ENCODE peak calls at places on chromosomes 6 and 20, in nine cellular contexts. C is CD8-positive, alpha-beta T cell; M is AG04450; D is adrenal gland; A is endodermal cell; G is CD8-positive, alpha-beta memory T cell; U is substantia nigra; E is aorta; Z is left lung. S is an unnamed sample.

GRCh38 chr20:33415948-33416347 is 14.6 kb upstream of the CDK5RAP1 start:
- DNase-seq in C (no peak), M (no peak), D (peak; percentile 71), A (peak; percentile 80), G (no peak), U (peak; percentile 31), E (peak; percentile 57), Z (no peak), S (no peak)

GRCh38 chr20:10219452-10219791 is 792 bp downstream of the SNAP25 start:
- DNase-seq in C (peak; percentile 63), M (no peak), D (peak; percentile 81), A (peak; percentile 94), G (peak; percentile 49), U (peak; percentile 74), E (peak; percentile 85), Z (peak; percentile 73), S (peak; percentile 36)

GRCh38 chr6:123956492-123957139 is 153.0 kb downstream of the NKAIN2 start:
- DNase-seq in C (no peak), M (no peak), D (no peak), A (no peak), G (no peak), U (no peak), E (no peak), Z (no peak), S (no peak)

GRCh38 chr20:13824459-13824858 is 39.6 kb downstream of the NDUFAF5 start:
- DNase-seq in C (no peak), M (no peak), D (no peak), A (no peak), G (no peak), U (no peak), E (no peak), Z (no peak), S (no peak)

GRCh38 chr20:38130687-38131587 is 34.1 kb downstream of the TGM2 start:
- DNase-seq in C (no peak), M (no peak), D (no peak), A (no peak), G (no peak), U (no peak), E (peak; percentile 33), Z (no peak), S (no peak)

GRCh38 chr20:52033313-52033712 is 158.3 kb downstream of the ZFP64 start:
- DNase-seq in C (no peak), M (no peak), D (no peak), A (no peak), G (no peak), U (no peak), E (no peak), Z (no peak), S (no peak)

GRCh38 chr6:139150915-139151314 is 16.0 kb downstream of the HECA start:
- DNase-seq in C (no peak), M (no peak), D (no peak), A (no peak), G (no peak), U (no peak), E (no peak), Z (no peak), S (no peak)

GRCh38 chr6:106913111-106913510 is 61.4 kb downstream of the CD24 start:
- DNase-seq in C (no peak), M (no peak), D (no peak), A (no peak), G (no peak), U (no peak), E (no peak), Z (no peak), S (no peak)

GRCh38 chr20:38202153-38202981 is 37.3 kb upstream of the TGM2 start:
- DNase-seq in C (no peak), M (no peak), D (no peak), A (peak; percentile 10), G (no peak), U (no peak), E (no peak), Z (peak; percentile 22), S (no peak)

GRCh38 chr6:82785206-82785605 is 280.4 kb downstream of the UBE3D start:
- DNase-seq in C (no peak), M (no peak), D (no peak), A (no peak), G (no peak), U (no peak), E (no peak), Z (no peak), S (no peak)

GRCh38 chr6:125117818-125118217 is 35.8 kb upstream of the TPD52L1 start:
- DNase-seq in C (no peak), M (no peak), D (no peak), A (no peak), G (no peak), U (no peak), E (no peak), Z (no peak), S (no peak)

DNA sequence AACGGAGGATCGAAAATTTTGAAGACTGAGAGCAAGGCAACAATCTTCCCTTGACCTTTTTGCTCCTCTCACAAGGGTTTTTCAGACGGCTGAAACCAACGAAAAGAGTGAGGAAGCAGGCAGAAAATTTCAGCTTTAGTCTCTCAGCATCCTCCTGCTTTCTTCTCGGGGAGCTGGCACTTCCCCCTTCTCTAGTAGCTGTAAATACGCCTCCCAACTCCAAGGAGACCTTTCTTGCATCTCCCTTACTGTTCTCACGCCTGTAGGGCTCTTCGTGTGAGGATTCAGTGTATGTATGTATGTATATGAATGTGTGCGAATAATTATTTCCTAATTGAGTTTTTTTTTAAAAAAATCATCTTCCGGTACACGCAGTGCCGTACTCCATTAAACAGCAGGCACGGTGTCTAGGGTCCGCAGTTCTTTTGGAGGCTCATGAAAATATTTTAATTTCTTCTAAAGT is 85.3 kb downstream of the HFE start:
- DNase-seq in C (peak; percentile 42), M (no peak), D (peak; percentile 50), A (no peak), G (peak; percentile 56), U (peak; percentile 2), E (no peak), Z (no peak), S (peak; percentile 18)
- H3K27ac ChIP-seq in C (peak overlapping the region; percentile 92), M (peak overlapping the region; percentile 93), D (peak overlapping the region; percentile 99), A (peak overlapping the region; percentile 78), G (peak overlapping the region; percentile 95), U (peak overlapping the region; percentile 73), E (peak overlapping the region; percentile 98), Z (peak overlapping the region; percentile 98), S (peak overlapping the region; percentile 95)

GRCh38 chr6:35833534-35833933 is 28.4 kb downstream of the LHFPL5 start:
- DNase-seq in C (no peak), M (no peak), D (no peak), A (no peak), G (no peak), U (no peak), E (no peak), Z (no peak), S (no peak)

GRCh38 chr6:35829306-35829705 is 24.2 kb downstream of the LHFPL5 start:
- DNase-seq in C (no peak), M (no peak), D (no peak), A (no peak), G (no peak), U (no peak), E (no peak), Z (no peak), S (no peak)

DNA sequence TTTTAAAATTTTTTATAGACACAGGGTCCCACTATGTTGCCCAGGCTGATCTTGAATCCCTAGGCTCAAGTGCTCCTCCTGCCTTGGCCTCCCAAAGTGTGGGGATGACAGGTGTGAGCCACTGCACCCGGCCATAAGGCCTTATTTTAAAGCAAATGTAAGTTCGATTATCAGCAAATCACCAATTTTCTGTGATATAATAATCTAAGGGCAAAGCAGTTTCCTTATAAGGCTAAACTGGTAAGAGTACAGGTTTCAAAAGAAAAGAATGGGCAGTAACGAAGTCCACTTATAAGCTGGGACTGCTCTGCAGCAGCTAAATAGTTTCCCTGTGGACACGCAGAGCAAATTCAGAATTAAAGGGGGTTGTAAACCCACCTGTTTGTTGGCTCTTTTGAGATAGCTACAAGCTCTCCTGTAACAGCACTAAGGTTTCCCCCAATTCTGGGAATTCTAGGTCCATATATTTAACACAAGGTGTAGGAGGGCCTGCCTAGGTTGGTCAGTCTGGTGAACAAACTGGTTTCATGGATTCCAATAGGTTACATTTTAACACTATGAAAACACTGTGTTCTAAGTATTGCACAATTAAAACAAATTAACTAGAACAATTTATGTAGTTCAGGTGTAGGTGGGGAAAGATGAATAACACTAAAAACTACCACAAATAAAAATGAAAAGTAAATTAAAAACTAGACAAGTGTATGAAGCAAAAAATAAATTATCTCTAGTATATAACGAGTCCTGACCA is 26.3 kb downstream of the LHFPL5 start:
- DNase-seq in C (no peak), M (no peak), D (no peak), A (no peak), G (no peak), U (no peak), E (no peak), Z (no peak), S (no peak)
- H3K27ac ChIP-seq in C (no peak overlapping the region), M (no peak overlapping the region), D (no peak overlapping the region), A (no peak overlapping the region), G (no peak overlapping the region), U (no peak overlapping the region), E (no peak overlapping the region), Z (no peak overlapping the region), S (no peak overlapping the region)

GRCh38 chr6:90424580-90424979 is 127.9 kb upstream of the BACH2 start:
- DNase-seq in C (no peak), M (no peak), D (no peak), A (no peak), G (no peak), U (no peak), E (no peak), Z (no peak), S (no peak)
- H3K27ac ChIP-seq in C (no peak overlapping the region), M (no peak overlapping the region), D (no peak overlapping the region), A (no peak overlapping the region), G (no peak overlapping the region), U (no peak overlapping the region), E (no peak overlapping the region), Z (no peak overlapping the region), S (peak overlapping the region; percentile 53)

GRCh38 chr20:44597930-44598329 is 15.6 kb downstream of the PKIG start:
- DNase-seq in C (no peak), M (no peak), D (no peak), A (no peak), G (no peak), U (no peak), E (no peak), Z (no peak), S (no peak)

GRCh38 chr20:44600758-44601562 is 18.6 kb downstream of the PKIG start:
- DNase-seq in C (no peak), M (no peak), D (peak; percentile 80), A (no peak), G (no peak), U (no peak), E (peak; percentile 72), Z (no peak), S (no peak)

GRCh38 chr20:44600301-44600700 is 17.9 kb downstream of the PKIG start:
- DNase-seq in C (no peak), M (no peak), D (no peak), A (no peak), G (no peak), U (no peak), E (no peak), Z (no peak), S (no peak)

GRCh38 chr20:44598413-44599290 is 16.3 kb downstream of the PKIG start:
- DNase-seq in C (no peak), M (no peak), D (peak; percentile 49), A (no peak), G (no peak), U (no peak), E (peak; percentile 74), Z (no peak), S (no peak)

GRCh38 chr20:44599715-44600114 is 17.3 kb downstream of the PKIG start:
- DNase-seq in C (no peak), M (no peak), D (no peak), A (no peak), G (no peak), U (no peak), E (no peak), Z (no peak), S (no peak)
- H3K27ac ChIP-seq in C (no peak overlapping the region), M (no peak overlapping the region), D (peak overlapping the region; percentile 93), A (no peak overlapping the region), G (no peak overlapping the region), U (no peak overlapping the region), E (peak overlapping the region; percentile 83), Z (peak overlapping the region; percentile 88), S (no peak overlapping the region)

GRCh38 chr20:39271205-39271604 is 309.1 kb downstream of the DHX35 start:
- DNase-seq in C (no peak), M (no peak), D (no peak), A (peak; percentile 68), G (no peak), U (no peak), E (no peak), Z (no peak), S (no peak)
- H3K27ac ChIP-seq in C (no peak overlapping the region), M (no peak overlapping the region), D (peak overlapping the region; percentile 14), A (no peak overlapping the region), G (no peak overlapping the region), U (no peak overlapping the region), E (no peak overlapping the region), Z (no peak overlapping the region), S (no peak overlapping the region)

S was measured in effector memory CD4-positive, alpha-beta T cell.